ENCODE peak calls at places on chromosome 9, in nine cellular contexts. One of them, this sample, is unnamed.

GRCh38 chr9:36632892-36633291 is 60.2 kb downstream of the MELK start:
- DNase-seq in activated CD8-positive, alpha-beta memory T cell treated with anti-CD3 and anti-CD28 coated beads for 24 hours: no peak
- DNase-seq in fibroblast of the aortic adventitia: peak; percentile 70
- DNase-seq in skeletal muscle cell: no peak
- DNase-seq in lower leg skin: no peak
- DNase-seq in iPS-NIHi11: no peak
- DNase-seq in WERI-Rb-1: no peak
- DNase-seq in CD4-positive, alpha-beta T cell: no peak
- DNase-seq in NAMALWA: peak; percentile 57
- DNase-seq in this sample: no peak

GRCh38 chr9:20479419-20480155 is 142.7 kb downstream of the MLLT3 start:
- DNase-seq in iPS-NIHi11: no peak
- DNase-seq in CD4-positive, alpha-beta T cell: no peak
- DNase-seq in lower leg skin: no peak
- DNase-seq in NAMALWA: no peak
- DNase-seq in WERI-Rb-1: no peak
- DNase-seq in activated CD8-positive, alpha-beta memory T cell treated with anti-CD3 and anti-CD28 coated beads for 24 hours: no peak
- DNase-seq in fibroblast of the aortic adventitia: peak; percentile 13
- DNase-seq in skeletal muscle cell: peak; percentile 13
- DNase-seq in this sample: no peak

GRCh38 chr9:116112236-116112635 is 41.4 kb upstream of the PAPPA start:
- DNase-seq in iPS-NIHi11: peak; percentile 11
- DNase-seq in activated CD8-positive, alpha-beta memory T cell treated with anti-CD3 and anti-CD28 coated beads for 24 hours: no peak
- DNase-seq in CD4-positive, alpha-beta T cell: no peak
- DNase-seq in NAMALWA: peak; percentile 27
- DNase-seq in fibroblast of the aortic adventitia: peak; percentile 41
- DNase-seq in lower leg skin: no peak
- DNase-seq in WERI-Rb-1: no peak
- DNase-seq in skeletal muscle cell: no peak
- DNase-seq in this sample: no peak

GRCh38 chr9:113275147-113276131 is at the start of the genes CDC26 and PRPF4:
- DNase-seq in lower leg skin: peak; percentile 99
- DNase-seq in activated CD8-positive, alpha-beta memory T cell treated with anti-CD3 and anti-CD28 coated beads for 24 hours: peak; percentile 95
- DNase-seq in skeletal muscle cell: peak; percentile 97
- DNase-seq in NAMALWA: peak; percentile 98
- DNase-seq in WERI-Rb-1: peak; percentile 99
- DNase-seq in CD4-positive, alpha-beta T cell: peak; percentile 92
- DNase-seq in iPS-NIHi11: peak; percentile 98
- DNase-seq in fibroblast of the aortic adventitia: peak; percentile 99
- DNase-seq in this sample: peak; percentile 89

GRCh38 chr9:128106940-128107259 is 20.6 kb downstream of the PTGES2 start:
- DNase-seq in fibroblast of the aortic adventitia: no peak
- DNase-seq in activated CD8-positive, alpha-beta memory T cell treated with anti-CD3 and anti-CD28 coated beads for 24 hours: no peak
- DNase-seq in NAMALWA: no peak
- DNase-seq in CD4-positive, alpha-beta T cell: no peak
- DNase-seq in WERI-Rb-1: no peak
- DNase-seq in lower leg skin: no peak
- DNase-seq in skeletal muscle cell: no peak
- DNase-seq in iPS-NIHi11: no peak
- DNase-seq in this sample: no peak

GRCh38 chr9:114770991-114771390 is 34.8 kb downstream of the TNFSF15 start:
- DNase-seq in NAMALWA: no peak
- DNase-seq in iPS-NIHi11: no peak
- DNase-seq in CD4-positive, alpha-beta T cell: no peak
- DNase-seq in WERI-Rb-1: no peak
- DNase-seq in activated CD8-positive, alpha-beta memory T cell treated with anti-CD3 and anti-CD28 coated beads for 24 hours: no peak
- DNase-seq in fibroblast of the aortic adventitia: no peak
- DNase-seq in lower leg skin: no peak
- DNase-seq in skeletal muscle cell: no peak
- DNase-seq in this sample: no peak

GRCh38 chr9:127076860-127077657 is 45.4 kb downstream of the ANGPTL2 start:
- DNase-seq in fibroblast of the aortic adventitia: no peak
- DNase-seq in NAMALWA: no peak
- DNase-seq in activated CD8-positive, alpha-beta memory T cell treated with anti-CD3 and anti-CD28 coated beads for 24 hours: peak; percentile 4
- DNase-seq in skeletal muscle cell: no peak
- DNase-seq in iPS-NIHi11: no peak
- DNase-seq in CD4-positive, alpha-beta T cell: no peak
- DNase-seq in lower leg skin: no peak
- DNase-seq in WERI-Rb-1: peak; percentile 3
- DNase-seq in this sample: no peak

GRCh38 chr9:136669791-136670464 is 7.2 kb downstream of the EGFL7 start:
- DNase-seq in fibroblast of the aortic adventitia: no peak
- DNase-seq in activated CD8-positive, alpha-beta memory T cell treated with anti-CD3 and anti-CD28 coated beads for 24 hours: no peak
- DNase-seq in lower leg skin: no peak
- DNase-seq in NAMALWA: no peak
- DNase-seq in CD4-positive, alpha-beta T cell: no peak
- DNase-seq in iPS-NIHi11: no peak
- DNase-seq in skeletal muscle cell: no peak
- DNase-seq in WERI-Rb-1: no peak
- DNase-seq in this sample: no peak

GRCh38 chr9:77453857-77454647 is 194.1 kb downstream of the GNA14 start:
- DNase-seq in lower leg skin: no peak
- DNase-seq in skeletal muscle cell: no peak
- DNase-seq in CD4-positive, alpha-beta T cell: no peak
- DNase-seq in activated CD8-positive, alpha-beta memory T cell treated with anti-CD3 and anti-CD28 coated beads for 24 hours: no peak
- DNase-seq in NAMALWA: no peak
- DNase-seq in fibroblast of the aortic adventitia: no peak
- DNase-seq in iPS-NIHi11: no peak
- DNase-seq in WERI-Rb-1: no peak
- DNase-seq in this sample: no peak

GRCh38 chr9:19049872-19050636 is 827 bp downstream of the RRAGA start:
- DNase-seq in fibroblast of the aortic adventitia: peak; percentile 44
- DNase-seq in NAMALWA: no peak
- DNase-seq in iPS-NIHi11: no peak
- DNase-seq in activated CD8-positive, alpha-beta memory T cell treated with anti-CD3 and anti-CD28 coated beads for 24 hours: no peak
- DNase-seq in WERI-Rb-1: no peak
- DNase-seq in lower leg skin: no peak
- DNase-seq in skeletal muscle cell: no peak
- DNase-seq in CD4-positive, alpha-beta T cell: no peak
- DNase-seq in this sample: no peak

GRCh38 chr9:120974921-120975320 is 48.3 kb upstream of the TRAF1 start:
- DNase-seq in iPS-NIHi11: no peak
- DNase-seq in WERI-Rb-1: no peak
- DNase-seq in fibroblast of the aortic adventitia: no peak
- DNase-seq in activated CD8-positive, alpha-beta memory T cell treated with anti-CD3 and anti-CD28 coated beads for 24 hours: no peak
- DNase-seq in skeletal muscle cell: no peak
- DNase-seq in NAMALWA: no peak
- DNase-seq in lower leg skin: no peak
- DNase-seq in CD4-positive, alpha-beta T cell: no peak
- DNase-seq in this sample: no peak

GRCh38 chr9:129860653-129861446 is 25.6 kb downstream of the USP20 start:
- DNase-seq in CD4-positive, alpha-beta T cell: no peak
- DNase-seq in WERI-Rb-1: no peak
- DNase-seq in iPS-NIHi11: no peak
- DNase-seq in lower leg skin: no peak
- DNase-seq in skeletal muscle cell: no peak
- DNase-seq in NAMALWA: no peak
- DNase-seq in activated CD8-positive, alpha-beta memory T cell treated with anti-CD3 and anti-CD28 coated beads for 24 hours: no peak
- DNase-seq in fibroblast of the aortic adventitia: no peak
- DNase-seq in this sample: no peak

GRCh38 chr9:4490705-4491620 is 695 bp downstream of the SLC1A1 start:
- DNase-seq in skeletal muscle cell: no peak
- DNase-seq in CD4-positive, alpha-beta T cell: no peak
- DNase-seq in WERI-Rb-1: peak; percentile 14
- DNase-seq in NAMALWA: no peak
- DNase-seq in activated CD8-positive, alpha-beta memory T cell treated with anti-CD3 and anti-CD28 coated beads for 24 hours: no peak
- DNase-seq in lower leg skin: no peak
- DNase-seq in fibroblast of the aortic adventitia: no peak
- DNase-seq in iPS-NIHi11: peak; percentile 29
- DNase-seq in this sample: no peak

GRCh38 chr9:93111371-93112115 is 15.5 kb downstream of the CARD19 start:
- DNase-seq in iPS-NIHi11: peak; percentile 5
- DNase-seq in WERI-Rb-1: no peak
- DNase-seq in activated CD8-positive, alpha-beta memory T cell treated with anti-CD3 and anti-CD28 coated beads for 24 hours: peak; percentile 55
- DNase-seq in lower leg skin: peak; percentile 53
- DNase-seq in CD4-positive, alpha-beta T cell: no peak
- DNase-seq in NAMALWA: peak; percentile 51
- DNase-seq in skeletal muscle cell: no peak
- DNase-seq in fibroblast of the aortic adventitia: no peak
- DNase-seq in this sample: no peak

GRCh38 chr9:81976351-81976750 is 12.2 kb upstream of the SPATA31D1 start:
- DNase-seq in CD4-positive, alpha-beta T cell: no peak
- DNase-seq in iPS-NIHi11: no peak
- DNase-seq in WERI-Rb-1: no peak
- DNase-seq in lower leg skin: no peak
- DNase-seq in skeletal muscle cell: no peak
- DNase-seq in fibroblast of the aortic adventitia: no peak
- DNase-seq in NAMALWA: no peak
- DNase-seq in activated CD8-positive, alpha-beta memory T cell treated with anti-CD3 and anti-CD28 coated beads for 24 hours: no peak
- DNase-seq in this sample: no peak

GRCh38 chr9:136901516-136902258 is 15.4 kb downstream of the TRAF2 start:
- DNase-seq in skeletal muscle cell: no peak
- DNase-seq in WERI-Rb-1: no peak
- DNase-seq in iPS-NIHi11: no peak
- DNase-seq in activated CD8-positive, alpha-beta memory T cell treated with anti-CD3 and anti-CD28 coated beads for 24 hours: peak; percentile 91
- DNase-seq in fibroblast of the aortic adventitia: peak; percentile 51
- DNase-seq in NAMALWA: peak; percentile 35
- DNase-seq in CD4-positive, alpha-beta T cell: peak; percentile 76
- DNase-seq in lower leg skin: peak; percentile 88
- DNase-seq in this sample: peak; percentile 53

GRCh38 chr9:116287721-116288120 is 134.1 kb downstream of the PAPPA start:
- DNase-seq in skeletal muscle cell: no peak
- DNase-seq in CD4-positive, alpha-beta T cell: no peak
- DNase-seq in fibroblast of the aortic adventitia: peak; percentile 84
- DNase-seq in NAMALWA: no peak
- DNase-seq in WERI-Rb-1: no peak
- DNase-seq in lower leg skin: no peak
- DNase-seq in activated CD8-positive, alpha-beta memory T cell treated with anti-CD3 and anti-CD28 coated beads for 24 hours: no peak
- DNase-seq in iPS-NIHi11: no peak
- DNase-seq in this sample: no peak

GRCh38 chr9:86821011-86821845 is 126.1 kb downstream of the GAS1 start:
- DNase-seq in lower leg skin: no peak
- DNase-seq in fibroblast of the aortic adventitia: peak; percentile 23
- DNase-seq in iPS-NIHi11: no peak
- DNase-seq in CD4-positive, alpha-beta T cell: no peak
- DNase-seq in skeletal muscle cell: no peak
- DNase-seq in WERI-Rb-1: no peak
- DNase-seq in NAMALWA: no peak
- DNase-seq in activated CD8-positive, alpha-beta memory T cell treated with anti-CD3 and anti-CD28 coated beads for 24 hours: no peak
- DNase-seq in this sample: no peak

GRCh38 chr9:33222031-33222430 is 17.9 kb upstream of the SPINK4 start:
- DNase-seq in lower leg skin: no peak
- DNase-seq in skeletal muscle cell: no peak
- DNase-seq in fibroblast of the aortic adventitia: no peak
- DNase-seq in activated CD8-positive, alpha-beta memory T cell treated with anti-CD3 and anti-CD28 coated beads for 24 hours: no peak
- DNase-seq in iPS-NIHi11: no peak
- DNase-seq in CD4-positive, alpha-beta T cell: no peak
- DNase-seq in NAMALWA: peak; percentile 68
- DNase-seq in WERI-Rb-1: peak; percentile 60
- DNase-seq in this sample: no peak

GRCh38 chr9:101417389-101417788 is 18.2 kb downstream of the ALDOB start:
- DNase-seq in skeletal muscle cell: no peak
- DNase-seq in lower leg skin: no peak
- DNase-seq in fibroblast of the aortic adventitia: no peak
- DNase-seq in NAMALWA: no peak
- DNase-seq in WERI-Rb-1: no peak
- DNase-seq in activated CD8-positive, alpha-beta memory T cell treated with anti-CD3 and anti-CD28 coated beads for 24 hours: no peak
- DNase-seq in CD4-positive, alpha-beta T cell: no peak
- DNase-seq in iPS-NIHi11: no peak
- DNase-seq in this sample: no peak

GRCh38 chr9:87007711-87008360 is 60.5 kb upstream of the GAS1 start:
- DNase-seq in CD4-positive, alpha-beta T cell: no peak
- DNase-seq in WERI-Rb-1: no peak
- DNase-seq in NAMALWA: no peak
- DNase-seq in fibroblast of the aortic adventitia: peak; percentile 26
- DNase-seq in activated CD8-positive, alpha-beta memory T cell treated with anti-CD3 and anti-CD28 coated beads for 24 hours: no peak
- DNase-seq in skeletal muscle cell: no peak
- DNase-seq in lower leg skin: no peak
- DNase-seq in iPS-NIHi11: no peak
- DNase-seq in this sample: no peak

GRCh38 chr9:138118601-138119071 is 241.1 kb downstream of the CACNA1B start:
- DNase-seq in skeletal muscle cell: no peak
- DNase-seq in CD4-positive, alpha-beta T cell: no peak
- DNase-seq in iPS-NIHi11: no peak
- DNase-seq in lower leg skin: no peak
- DNase-seq in fibroblast of the aortic adventitia: no peak
- DNase-seq in activated CD8-positive, alpha-beta memory T cell treated with anti-CD3 and anti-CD28 coated beads for 24 hours: no peak
- DNase-seq in NAMALWA: no peak
- DNase-seq in WERI-Rb-1: no peak
- DNase-seq in this sample: no peak

This sample was measured in HS-5.